ENCODE peak calls at places on chromosome 4, in six cellular contexts. O is CD4-positive, alpha-beta T cell; A is fibroblast of mammary gland; V is endothelial cell; F is left ventricle myocardium inferior; S is heart right ventricle. R is an unnamed sample.

GRCh38 chr4:117783716-117784115 is 250.6 kb upstream of the NDST3 start:
- DNase-seq in O (no peak), F (no peak), A (no peak), S (no peak), V (no peak), R (no peak)

GRCh38 chr4:80963051-80963450 is 67.5 kb upstream of the BMP3 start:
- DNase-seq in V (no peak), F (no peak), A (peak), S (no peak), O (no peak), R (no peak)

GRCh38 chr4:117623321-117623720 is 411.0 kb upstream of the NDST3 start:
- DNase-seq in A (no peak), F (no peak), V (no peak), O (no peak), S (no peak), R (no peak)

GRCh38 chr4:186104895-186105720 is 604 bp downstream of the FAM149A start:
- DNase-seq in V (peak), A (no peak), S (peak), O (no peak), F (no peak), R (no peak)

GRCh38 chr4:94595880-94596483 is 144.2 kb downstream of the PDLIM5 start:
- DNase-seq in S (no peak), A (peak), F (no peak), O (no peak), V (no peak), R (no peak)

GRCh38 chr4:169025184-169025583 is 15.1 kb upstream of the CBR4 start:
- DNase-seq in A (no peak), S (no peak), F (no peak), O (no peak), V (no peak), R (no peak)

GRCh38 chr4:38009421-38009820 is 49.2 kb downstream of the PTTG2 start:
- DNase-seq in V (no peak), F (no peak), A (no peak), S (no peak), O (no peak), R (no peak)

GRCh38 chr4:145907827-145908226 is 30.8 kb downstream of the ZNF827 start:
- DNase-seq in O (no peak), A (no peak), F (no peak), V (no peak), S (no peak), R (no peak)

GRCh38 chr4:106019771-106020170 is 124.5 kb downstream of the NPNT start:
- DNase-seq in V (no peak), F (no peak), O (no peak), S (no peak), A (peak), R (no peak)

GRCh38 chr4:88177981-88178632 is 19.7 kb upstream of the ABCG2 start:
- DNase-seq in F (no peak), V (no peak), O (no peak), S (no peak), A (peak), R (no peak)

GRCh38 chr4:11732155-11732554 is 303.5 kb upstream of the HS3ST1 start:
- DNase-seq in V (no peak), S (no peak), O (no peak), F (no peak), A (no peak), R (no peak)

GRCh38 chr4:18882468-18882867 is 860.9 kb upstream of the LCORL start:
- DNase-seq in A (peak), F (no peak), S (no peak), O (no peak), V (no peak), R (no peak)

GRCh38 chr4:100738388-100739165 is 220.8 kb upstream of the EMCN start:
- DNase-seq in S (no peak), O (no peak), A (peak), V (no peak), F (no peak), R (no peak)

GRCh38 chr4:22237155-22237751 is 278.6 kb downstream of the ADGRA3 start:
- DNase-seq in O (peak), F (no peak), V (peak), S (peak), A (peak), R (no peak)

GRCh38 chr4:58776627-58777026 is 1666.4 kb upstream of the IGFBP7 start:
- DNase-seq in A (peak), V (no peak), F (no peak), S (no peak), O (no peak), R (no peak)

GRCh38 chr4:10456270-10457254 is 664 bp downstream of the ZNF518B start:
- DNase-seq in A (peak), F (peak), O (peak), S (peak), V (peak), R (peak)

GRCh38 chr4:142773505-142773904 is 72.6 kb downstream of the INPP4B start:
- DNase-seq in O (no peak), A (no peak), V (no peak), S (no peak), F (no peak), R (no peak)

GRCh38 chr4:61068025-61068424 is 132.1 kb upstream of the ADGRL3 start:
- DNase-seq in A (no peak), O (no peak), F (no peak), V (no peak), S (no peak), R (no peak)

GRCh38 chr4:11650801-11651596 is 222.3 kb upstream of the HS3ST1 start:
- DNase-seq in O (no peak), S (no peak), V (no peak), A (peak), F (no peak), R (no peak)

GRCh38 chr4:38383646-38384121 is 280.3 kb upstream of the KLF3 start:
- DNase-seq in F (no peak), A (peak), O (no peak), S (no peak), V (no peak), R (no peak)

DNA sequence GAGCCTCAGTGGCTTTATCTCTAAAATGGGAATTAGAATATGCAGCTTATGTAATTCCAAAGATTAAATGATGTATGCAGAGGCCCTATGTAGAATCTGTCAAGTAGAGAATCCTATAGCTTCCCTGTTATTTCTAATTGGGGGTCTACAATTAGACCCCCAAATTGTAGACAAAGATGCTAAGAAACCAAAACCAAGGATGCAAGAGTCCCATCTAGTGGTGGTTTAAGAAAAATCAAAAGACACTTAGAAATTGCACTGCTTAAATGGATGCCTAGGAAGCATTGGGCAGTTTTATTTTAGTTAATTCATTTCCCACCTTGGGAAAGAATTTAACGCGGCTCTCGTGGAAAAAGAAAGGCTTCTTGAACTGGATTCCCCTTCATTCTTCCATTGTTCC is 115.2 kb downstream of the GABRA2 start:
- DNase-seq in S (no peak), O (no peak), F (no peak), V (no peak), A (peak), R (no peak)
- TF ChIP-seq CTCF in S (peak), O (no peak), F (peak), V (no peak), A (peak), R (no peak)

DNA sequence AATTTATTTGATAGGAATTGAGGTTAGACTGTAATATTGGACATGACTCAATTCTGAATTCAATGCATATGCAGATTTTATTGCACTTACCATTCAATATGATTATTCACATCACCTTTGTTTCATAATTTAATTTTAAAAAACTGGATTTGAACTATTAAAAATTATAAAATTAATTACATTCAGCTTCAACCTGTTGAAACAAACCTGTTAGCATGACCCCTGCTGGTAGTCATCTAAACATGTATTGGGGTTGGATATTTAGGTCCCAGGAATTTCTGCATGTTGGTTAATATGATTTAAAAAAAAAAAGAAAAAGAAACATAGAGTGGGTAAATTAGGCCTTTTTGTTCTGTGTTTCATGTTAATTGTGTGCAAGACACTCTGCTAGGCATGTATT is 85.9 kb downstream of the ARSJ start:
- DNase-seq in A (peak), F (no peak), S (no peak), V (no peak), O (no peak), R (no peak)
- TF ChIP-seq CTCF in A (peak), F (peak), S (peak), V (peak), O (peak), R (no peak)

GRCh38 chr4:28006021-28006420 is 1145.4 kb downstream of the STIM2 start:
- DNase-seq in S (no peak), F (no peak), A (no peak), O (no peak), V (no peak), R (no peak)

GRCh38 chr4:28007693-28008092 is 1147.1 kb downstream of the STIM2 start:
- DNase-seq in A (no peak), S (no peak), O (no peak), V (no peak), F (no peak), R (no peak)

GRCh38 chr4:28001698-28002097 is 1141.1 kb downstream of the STIM2 start:
- DNase-seq in O (no peak), S (no peak), A (no peak), F (no peak), V (no peak), R (no peak)
- TF ChIP-seq CTCF in O (no peak), S (no peak), A (no peak), F (no peak), V (no peak), R (no peak)

GRCh38 chr4:7157140-7157488 is 35.2 kb upstream of the SORCS2 start:
- DNase-seq in F (no peak), O (no peak), S (no peak), A (no peak), V (no peak), R (no peak)

GRCh38 chr4:7157666-7158065 is 34.7 kb upstream of the SORCS2 start:
- DNase-seq in A (no peak), O (no peak), V (no peak), S (no peak), F (no peak), R (no peak)

GRCh38 chr4:7155611-7156071 is 36.7 kb upstream of the SORCS2 start:
- DNase-seq in A (peak), O (no peak), S (no peak), F (peak), V (no peak), R (no peak)

GRCh38 chr4:7158081-7158750 is 34.1 kb upstream of the SORCS2 start:
- DNase-seq in V (no peak), S (no peak), F (no peak), O (no peak), A (no peak), R (no peak)

GRCh38 chr4:7156273-7157139 is 35.8 kb upstream of the SORCS2 start:
- DNase-seq in F (peak), S (no peak), V (peak), A (peak), O (no peak), R (no peak)
- TF ChIP-seq CTCF in F (peak), S (peak), V (peak), A (peak), O (no peak), R (no peak)

GRCh38 chr4:138222041-138222440 is 20.1 kb downstream of the SLC7A11 start:
- DNase-seq in V (no peak), F (no peak), O (no peak), A (peak), S (no peak), R (no peak)
- TF ChIP-seq CTCF in V (no peak), F (no peak), O (no peak), A (no peak), S (no peak), R (no peak)

GRCh38 chr4:3669553-3669949 is 96.6 kb upstream of the ADRA2C start:
- DNase-seq in F (no peak), A (no peak), V (no peak), S (no peak), O (no peak), R (no peak)

GRCh38 chr4:3670521-3671519 is 95.4 kb upstream of the ADRA2C start:
- DNase-seq in S (no peak), O (no peak), A (no peak), V (no peak), F (no peak), R (no peak)

GRCh38 chr4:3667258-3667657 is 98.9 kb upstream of the ADRA2C start:
- DNase-seq in A (no peak), O (no peak), F (no peak), V (no peak), S (no peak), R (no peak)

GRCh38 chr4:3666263-3666662 is 99.9 kb upstream of the ADRA2C start:
- DNase-seq in A (no peak), O (no peak), F (no peak), V (no peak), S (no peak), R (no peak)

DNA sequence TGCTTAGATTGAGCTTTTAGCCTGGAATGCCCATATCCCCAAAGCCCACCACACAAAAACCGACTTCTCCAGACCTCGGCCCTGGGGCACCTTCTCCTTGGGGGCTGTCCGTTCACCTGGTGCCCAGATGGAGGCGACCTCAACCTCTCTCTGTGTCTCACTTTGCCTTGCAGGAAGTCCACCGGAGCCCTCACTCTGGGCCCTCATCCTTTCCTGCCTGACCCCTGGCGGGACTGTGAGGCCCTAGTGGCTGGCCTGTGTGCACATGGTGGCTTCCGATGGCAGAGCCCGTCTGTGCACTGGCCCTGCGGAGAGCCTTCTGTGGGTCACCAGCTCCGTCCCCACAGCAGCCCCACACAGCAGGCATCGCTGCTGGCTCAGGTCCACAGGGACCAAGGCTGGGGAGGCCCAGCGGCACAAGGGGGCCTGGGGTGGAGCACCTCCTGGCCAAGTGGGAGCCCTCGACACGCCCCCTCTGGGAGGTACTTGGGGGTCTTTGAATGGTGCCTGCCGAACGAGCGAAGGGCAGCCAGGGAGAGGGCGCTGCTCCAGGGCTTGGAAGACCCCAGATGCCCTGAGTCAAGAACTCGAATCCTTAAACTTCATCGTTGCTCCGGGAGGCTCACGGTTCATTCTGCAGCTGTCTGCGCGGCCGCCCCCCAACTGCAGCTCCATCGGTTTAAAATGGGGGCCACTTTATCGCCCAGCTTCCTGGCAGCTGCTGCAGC is 97.2 kb upstream of the ADRA2C start:
- DNase-seq in F (no peak), A (no peak), S (no peak), V (no peak), O (no peak), R (no peak)
- TF ChIP-seq CTCF in F (no peak), A (no peak), S (no peak), V (no peak), O (no peak), R (no peak)